ENCODE peak calls at places on chromosomes 5 and 9, in nine cellular contexts. One of them, this sample, is unnamed.

GRCh38 chr9:80893190-80893589 is 796.2 kb downstream of the TLE1 start:
- DNase-seq in MCF 10A: no peak
- DNase-seq in GM12865: no peak
- DNase-seq in Peyer's patch: no peak
- DNase-seq in OCI-LY7: no peak
- DNase-seq in GM20000: no peak
- DNase-seq in adrenal gland: no peak
- DNase-seq in CD8-positive, alpha-beta T cell: no peak
- DNase-seq in heart right ventricle: no peak
- DNase-seq in this sample: no peak

GRCh38 chr9:138101444-138102234 is 224.1 kb downstream of the CACNA1B start:
- DNase-seq in CD8-positive, alpha-beta T cell: no peak
- DNase-seq in heart right ventricle: no peak
- DNase-seq in GM12865: no peak
- DNase-seq in adrenal gland: no peak
- DNase-seq in Peyer's patch: peak; percentile 21
- DNase-seq in GM20000: peak; percentile 11
- DNase-seq in OCI-LY7: no peak
- DNase-seq in MCF 10A: no peak
- DNase-seq in this sample: peak; percentile 23

GRCh38 chr9:36924071-36924470 is 110.0 kb downstream of the PAX5 start:
- DNase-seq in Peyer's patch: no peak
- DNase-seq in heart right ventricle: no peak
- DNase-seq in GM12865: peak; percentile 72
- DNase-seq in OCI-LY7: no peak
- DNase-seq in MCF 10A: peak; percentile 91
- DNase-seq in CD8-positive, alpha-beta T cell: no peak
- DNase-seq in GM20000: no peak
- DNase-seq in adrenal gland: no peak
- DNase-seq in this sample: peak; percentile 54

GRCh38 chr5:40689442-40689841 is 9.7 kb downstream of the PTGER4 start:
- DNase-seq in GM12865: peak; percentile 39
- DNase-seq in MCF 10A: peak; percentile 95
- DNase-seq in GM20000: no peak
- DNase-seq in heart right ventricle: peak; percentile 35
- DNase-seq in OCI-LY7: no peak
- DNase-seq in CD8-positive, alpha-beta T cell: no peak
- DNase-seq in adrenal gland: peak; percentile 60
- DNase-seq in Peyer's patch: peak; percentile 57
- DNase-seq in this sample: no peak

GRCh38 chr5:40224421-40224820 is 455.3 kb upstream of the PTGER4 start:
- DNase-seq in Peyer's patch: no peak
- DNase-seq in GM12865: no peak
- DNase-seq in GM20000: no peak
- DNase-seq in adrenal gland: no peak
- DNase-seq in OCI-LY7: no peak
- DNase-seq in CD8-positive, alpha-beta T cell: no peak
- DNase-seq in heart right ventricle: no peak
- DNase-seq in MCF 10A: peak; percentile 22
- DNase-seq in this sample: no peak

GRCh38 chr9:111992523-111992922 is 95.9 kb downstream of the UGCG start:
- DNase-seq in MCF 10A: peak; percentile 78
- DNase-seq in adrenal gland: no peak
- DNase-seq in OCI-LY7: no peak
- DNase-seq in Peyer's patch: no peak
- DNase-seq in GM20000: peak; percentile 38
- DNase-seq in CD8-positive, alpha-beta T cell: no peak
- DNase-seq in heart right ventricle: no peak
- DNase-seq in GM12865: peak; percentile 81
- DNase-seq in this sample: peak; percentile 51

GRCh38 chr9:15982182-15982581 is 429.3 kb downstream of the CCDC171 start:
- DNase-seq in adrenal gland: no peak
- DNase-seq in OCI-LY7: no peak
- DNase-seq in GM20000: no peak
- DNase-seq in Peyer's patch: no peak
- DNase-seq in heart right ventricle: no peak
- DNase-seq in GM12865: no peak
- DNase-seq in MCF 10A: no peak
- DNase-seq in CD8-positive, alpha-beta T cell: no peak
- DNase-seq in this sample: no peak

GRCh38 chr5:10859393-10860195 is 98.6 kb upstream of the DAP start:
- DNase-seq in GM20000: no peak
- DNase-seq in OCI-LY7: no peak
- DNase-seq in GM12865: no peak
- DNase-seq in heart right ventricle: no peak
- DNase-seq in Peyer's patch: no peak
- DNase-seq in CD8-positive, alpha-beta T cell: no peak
- DNase-seq in MCF 10A: no peak
- DNase-seq in adrenal gland: no peak
- DNase-seq in this sample: no peak

GRCh38 chr5:132787076-132787475 is 10.0 kb upstream of the SEPTIN8 start:
- DNase-seq in heart right ventricle: no peak
- DNase-seq in adrenal gland: no peak
- DNase-seq in GM12865: no peak
- DNase-seq in CD8-positive, alpha-beta T cell: no peak
- DNase-seq in GM20000: no peak
- DNase-seq in OCI-LY7: no peak
- DNase-seq in Peyer's patch: no peak
- DNase-seq in MCF 10A: no peak
- DNase-seq in this sample: no peak

GRCh38 chr9:134155812-134156360 is 8.5 kb downstream of the RNU6ATAC start:
- DNase-seq in CD8-positive, alpha-beta T cell: no peak
- DNase-seq in MCF 10A: no peak
- DNase-seq in OCI-LY7: no peak
- DNase-seq in GM20000: no peak
- DNase-seq in GM12865: no peak
- DNase-seq in heart right ventricle: no peak
- DNase-seq in Peyer's patch: no peak
- DNase-seq in adrenal gland: no peak
- DNase-seq in this sample: no peak

GRCh38 chr9:126822873-126823272 is 18.0 kb downstream of the ZBTB43 start:
- DNase-seq in CD8-positive, alpha-beta T cell: no peak
- DNase-seq in MCF 10A: no peak
- DNase-seq in OCI-LY7: no peak
- DNase-seq in GM20000: no peak
- DNase-seq in GM12865: no peak
- DNase-seq in Peyer's patch: no peak
- DNase-seq in heart right ventricle: no peak
- DNase-seq in adrenal gland: no peak
- DNase-seq in this sample: no peak

GRCh38 chr5:38660194-38660668 is 103.8 kb upstream of the LIFR start:
- DNase-seq in GM12865: no peak
- DNase-seq in OCI-LY7: no peak
- DNase-seq in CD8-positive, alpha-beta T cell: no peak
- DNase-seq in Peyer's patch: no peak
- DNase-seq in MCF 10A: peak; percentile 85
- DNase-seq in GM20000: no peak
- DNase-seq in heart right ventricle: peak; percentile 18
- DNase-seq in adrenal gland: no peak
- DNase-seq in this sample: no peak

GRCh38 chr9:86351897-86352296 is 2.3 kb downstream of the TUT7 start:
- DNase-seq in adrenal gland: no peak
- DNase-seq in GM12865: peak; percentile 67
- DNase-seq in CD8-positive, alpha-beta T cell: no peak
- DNase-seq in OCI-LY7: no peak
- DNase-seq in MCF 10A: no peak
- DNase-seq in Peyer's patch: no peak
- DNase-seq in heart right ventricle: no peak
- DNase-seq in GM20000: no peak
- DNase-seq in this sample: peak; percentile 26

GRCh38 chr5:156378159-156378558 is 51.2 kb downstream of the SGCD start:
- DNase-seq in adrenal gland: no peak
- DNase-seq in OCI-LY7: no peak
- DNase-seq in Peyer's patch: no peak
- DNase-seq in MCF 10A: no peak
- DNase-seq in heart right ventricle: no peak
- DNase-seq in GM20000: no peak
- DNase-seq in CD8-positive, alpha-beta T cell: no peak
- DNase-seq in GM12865: peak; percentile 29
- DNase-seq in this sample: no peak

GRCh38 chr5:10607666-10608442 is 44.0 kb downstream of the ANKRD33B start:
- DNase-seq in CD8-positive, alpha-beta T cell: no peak
- DNase-seq in GM12865: peak; percentile 86
- DNase-seq in heart right ventricle: peak; percentile 65
- DNase-seq in OCI-LY7: peak; percentile 77
- DNase-seq in MCF 10A: peak; percentile 54
- DNase-seq in Peyer's patch: peak; percentile 76
- DNase-seq in GM20000: peak; percentile 48
- DNase-seq in adrenal gland: peak; percentile 25
- DNase-seq in this sample: no peak

GRCh38 chr5:172455511-172456061 is 1.3 kb upstream of the SH3PXD2B start:
- DNase-seq in MCF 10A: peak; percentile 55
- DNase-seq in adrenal gland: peak; percentile 72
- DNase-seq in GM20000: no peak
- DNase-seq in heart right ventricle: no peak
- DNase-seq in OCI-LY7: no peak
- DNase-seq in CD8-positive, alpha-beta T cell: no peak
- DNase-seq in GM12865: no peak
- DNase-seq in Peyer's patch: peak; percentile 49
- DNase-seq in this sample: no peak

GRCh38 chr5:176157656-176158055 is 80.6 kb upstream of the SIMC1 start:
- DNase-seq in MCF 10A: peak; percentile 74
- DNase-seq in GM20000: no peak
- DNase-seq in heart right ventricle: no peak
- DNase-seq in OCI-LY7: no peak
- DNase-seq in Peyer's patch: no peak
- DNase-seq in adrenal gland: no peak
- DNase-seq in GM12865: no peak
- DNase-seq in CD8-positive, alpha-beta T cell: no peak
- DNase-seq in this sample: no peak

GRCh38 chr9:2526071-2526862 is 95.3 kb upstream of the VLDLR start:
- DNase-seq in GM12865: no peak
- DNase-seq in MCF 10A: no peak
- DNase-seq in adrenal gland: no peak
- DNase-seq in OCI-LY7: no peak
- DNase-seq in heart right ventricle: no peak
- DNase-seq in Peyer's patch: no peak
- DNase-seq in GM20000: no peak
- DNase-seq in CD8-positive, alpha-beta T cell: no peak
- DNase-seq in this sample: no peak

GRCh38 chr5:140297283-140297682 is 5.6 kb downstream of the PFDN1 start:
- DNase-seq in MCF 10A: no peak
- DNase-seq in CD8-positive, alpha-beta T cell: no peak
- DNase-seq in Peyer's patch: no peak
- DNase-seq in GM20000: no peak
- DNase-seq in GM12865: no peak
- DNase-seq in heart right ventricle: no peak
- DNase-seq in adrenal gland: no peak
- DNase-seq in OCI-LY7: no peak
- DNase-seq in this sample: no peak

GRCh38 chr9:115524467-115525059 is 406.6 kb upstream of the TNC start:
- DNase-seq in adrenal gland: no peak
- DNase-seq in GM20000: peak; percentile 44
- DNase-seq in GM12865: peak; percentile 30
- DNase-seq in CD8-positive, alpha-beta T cell: no peak
- DNase-seq in heart right ventricle: peak; percentile 31
- DNase-seq in OCI-LY7: peak; percentile 27
- DNase-seq in MCF 10A: peak; percentile 73
- DNase-seq in Peyer's patch: peak; percentile 54
- DNase-seq in this sample: peak; percentile 35

GRCh38 chr9:88826651-88827245 is 164.5 kb upstream of the S1PR3 start:
- DNase-seq in heart right ventricle: no peak
- DNase-seq in CD8-positive, alpha-beta T cell: no peak
- DNase-seq in GM20000: no peak
- DNase-seq in Peyer's patch: no peak
- DNase-seq in OCI-LY7: no peak
- DNase-seq in GM12865: no peak
- DNase-seq in MCF 10A: no peak
- DNase-seq in adrenal gland: no peak
- DNase-seq in this sample: no peak

GRCh38 chr9:19162956-19163355 is 35.7 kb upstream of the PLIN2 start:
- DNase-seq in OCI-LY7: no peak
- DNase-seq in GM12865: no peak
- DNase-seq in MCF 10A: peak; percentile 88
- DNase-seq in adrenal gland: peak; percentile 32
- DNase-seq in GM20000: no peak
- DNase-seq in CD8-positive, alpha-beta T cell: no peak
- DNase-seq in heart right ventricle: no peak
- DNase-seq in Peyer's patch: no peak
- DNase-seq in this sample: no peak

GRCh38 chr5:109866051-109866450 is 176.3 kb downstream of the MAN2A1 start:
- DNase-seq in CD8-positive, alpha-beta T cell: no peak
- DNase-seq in adrenal gland: no peak
- DNase-seq in Peyer's patch: no peak
- DNase-seq in MCF 10A: no peak
- DNase-seq in heart right ventricle: no peak
- DNase-seq in GM20000: no peak
- DNase-seq in GM12865: no peak
- DNase-seq in OCI-LY7: no peak
- DNase-seq in this sample: no peak

GRCh38 chr5:143404416-143405062 is 1.1 kb upstream of the NR3C1 start:
- DNase-seq in GM12865: peak; percentile 92
- DNase-seq in OCI-LY7: peak; percentile 86
- DNase-seq in CD8-positive, alpha-beta T cell: no peak
- DNase-seq in GM20000: peak; percentile 77
- DNase-seq in adrenal gland: peak; percentile 73
- DNase-seq in MCF 10A: peak; percentile 95
- DNase-seq in Peyer's patch: peak; percentile 88
- DNase-seq in heart right ventricle: peak; percentile 87
- DNase-seq in this sample: peak; percentile 68
- TF ChIP-seq CTCF in GM12865: no peak
- TF ChIP-seq CTCF in OCI-LY7: no peak
- TF ChIP-seq CTCF in CD8-positive, alpha-beta T cell: no peak
- TF ChIP-seq CTCF in GM20000: no peak
- TF ChIP-seq CTCF in adrenal gland: no peak
- TF ChIP-seq CTCF in MCF 10A: no peak
- TF ChIP-seq CTCF in Peyer's patch: no peak
- TF ChIP-seq CTCF in heart right ventricle: no peak
- TF ChIP-seq CTCF in this sample: no peak

GRCh38 chr5:72402959-72403628 is 82.9 kb downstream of the PTCD2 start:
- DNase-seq in GM20000: no peak
- DNase-seq in CD8-positive, alpha-beta T cell: no peak
- DNase-seq in Peyer's patch: no peak
- DNase-seq in GM12865: no peak
- DNase-seq in adrenal gland: no peak
- DNase-seq in OCI-LY7: no peak
- DNase-seq in MCF 10A: no peak
- DNase-seq in heart right ventricle: peak; percentile 73
- DNase-seq in this sample: no peak
- TF ChIP-seq CTCF in GM20000: peak; percentile 5
- TF ChIP-seq CTCF in CD8-positive, alpha-beta T cell: no peak
- TF ChIP-seq CTCF in Peyer's patch: no peak
- TF ChIP-seq CTCF in GM12865: no peak
- TF ChIP-seq CTCF in adrenal gland: peak; percentile 28
- TF ChIP-seq CTCF in OCI-LY7: peak; percentile 67
- TF ChIP-seq CTCF in MCF 10A: peak; percentile 24
- TF ChIP-seq CTCF in heart right ventricle: peak; percentile 60
- TF ChIP-seq CTCF in this sample: peak; percentile 17

GRCh38 chr9:4844031-4844430 is 51.3 kb downstream of the RCL1 start:
- DNase-seq in CD8-positive, alpha-beta T cell: no peak
- DNase-seq in GM20000: no peak
- DNase-seq in Peyer's patch: no peak
- DNase-seq in heart right ventricle: no peak
- DNase-seq in OCI-LY7: no peak
- DNase-seq in GM12865: no peak
- DNase-seq in MCF 10A: no peak
- DNase-seq in adrenal gland: no peak
- DNase-seq in this sample: no peak
- TF ChIP-seq CTCF in CD8-positive, alpha-beta T cell: no peak
- TF ChIP-seq CTCF in GM20000: no peak
- TF ChIP-seq CTCF in Peyer's patch: no peak
- TF ChIP-seq CTCF in heart right ventricle: no peak
- TF ChIP-seq CTCF in OCI-LY7: no peak
- TF ChIP-seq CTCF in GM12865: no peak
- TF ChIP-seq CTCF in MCF 10A: no peak
- TF ChIP-seq CTCF in adrenal gland: no peak
- TF ChIP-seq CTCF in this sample: no peak

GRCh38 chr5:166111021-166111420 is 2180.4 kb upstream of the WWC1 start:
- DNase-seq in heart right ventricle: no peak
- DNase-seq in OCI-LY7: no peak
- DNase-seq in GM20000: no peak
- DNase-seq in MCF 10A: no peak
- DNase-seq in CD8-positive, alpha-beta T cell: no peak
- DNase-seq in GM12865: no peak
- DNase-seq in adrenal gland: no peak
- DNase-seq in Peyer's patch: no peak
- DNase-seq in this sample: no peak
- TF ChIP-seq CTCF in heart right ventricle: no peak
- TF ChIP-seq CTCF in OCI-LY7: no peak
- TF ChIP-seq CTCF in GM20000: no peak
- TF ChIP-seq CTCF in MCF 10A: no peak
- TF ChIP-seq CTCF in CD8-positive, alpha-beta T cell: no peak
- TF ChIP-seq CTCF in GM12865: no peak
- TF ChIP-seq CTCF in adrenal gland: no peak
- TF ChIP-seq CTCF in Peyer's patch: no peak
- TF ChIP-seq CTCF in this sample: no peak